ENCODE peak calls at places on chromosomes 3 and 15, in seven cellular contexts. One of them, this sample, is unnamed.

GRCh38 chr3:38177175-38177574 is 11.8 kb downstream of the OXSR1 start:
- DNase-seq in smooth muscle cell of the brain vasculature: no peak
- DNase-seq in posterior vena cava: no peak
- DNase-seq in progenitor cell of endocrine pancreas: no peak
- DNase-seq in kidney glomerular epithelial cell: no peak
- DNase-seq in T-cell: no peak
- DNase-seq in spleen: no peak
- DNase-seq in this sample: no peak

GRCh38 chr3:116777181-116777840 is 67.7 kb downstream of the TUSC7 start:
- DNase-seq in posterior vena cava: no peak
- DNase-seq in smooth muscle cell of the brain vasculature: no peak
- DNase-seq in progenitor cell of endocrine pancreas: no peak
- DNase-seq in T-cell: no peak
- DNase-seq in spleen: no peak
- DNase-seq in kidney glomerular epithelial cell: peak
- DNase-seq in this sample: no peak

GRCh38 chr3:186930639-186931486 is 537 bp downstream of the ST6GAL1 start:
- DNase-seq in smooth muscle cell of the brain vasculature: no peak
- DNase-seq in progenitor cell of endocrine pancreas: peak
- DNase-seq in posterior vena cava: peak
- DNase-seq in kidney glomerular epithelial cell: peak
- DNase-seq in spleen: peak
- DNase-seq in T-cell: peak
- DNase-seq in this sample: peak

GRCh38 chr3:192816274-192816853 is 89.0 kb upstream of the FGF12 start:
- DNase-seq in smooth muscle cell of the brain vasculature: no peak
- DNase-seq in T-cell: no peak
- DNase-seq in kidney glomerular epithelial cell: peak
- DNase-seq in posterior vena cava: no peak
- DNase-seq in spleen: no peak
- DNase-seq in progenitor cell of endocrine pancreas: no peak
- DNase-seq in this sample: no peak

GRCh38 chr3:78204977-78205376 is 1165.1 kb downstream of the ROBO2 start:
- DNase-seq in posterior vena cava: no peak
- DNase-seq in progenitor cell of endocrine pancreas: no peak
- DNase-seq in spleen: no peak
- DNase-seq in kidney glomerular epithelial cell: peak
- DNase-seq in T-cell: no peak
- DNase-seq in smooth muscle cell of the brain vasculature: peak
- DNase-seq in this sample: peak

GRCh38 chr3:37992271-37993066 is 1.9 kb downstream of the VILL start:
- DNase-seq in spleen: peak
- DNase-seq in kidney glomerular epithelial cell: no peak
- DNase-seq in progenitor cell of endocrine pancreas: no peak
- DNase-seq in T-cell: no peak
- DNase-seq in posterior vena cava: no peak
- DNase-seq in smooth muscle cell of the brain vasculature: no peak
- DNase-seq in this sample: no peak

GRCh38 chr15:43293402-43293801 is 26.7 kb upstream of the TGM5 start:
- DNase-seq in posterior vena cava: no peak
- DNase-seq in kidney glomerular epithelial cell: no peak
- DNase-seq in progenitor cell of endocrine pancreas: peak
- DNase-seq in smooth muscle cell of the brain vasculature: no peak
- DNase-seq in T-cell: peak
- DNase-seq in spleen: no peak
- DNase-seq in this sample: no peak

GRCh38 chr3:50515565-50516047 is 12.2 kb upstream of the CACNA2D2 start:
- DNase-seq in progenitor cell of endocrine pancreas: no peak
- DNase-seq in spleen: peak
- DNase-seq in smooth muscle cell of the brain vasculature: no peak
- DNase-seq in T-cell: no peak
- DNase-seq in kidney glomerular epithelial cell: peak
- DNase-seq in posterior vena cava: no peak
- DNase-seq in this sample: no peak

GRCh38 chr3:29486087-29486486 is 205.2 kb downstream of the RBMS3 start:
- DNase-seq in smooth muscle cell of the brain vasculature: no peak
- DNase-seq in posterior vena cava: no peak
- DNase-seq in T-cell: no peak
- DNase-seq in progenitor cell of endocrine pancreas: no peak
- DNase-seq in kidney glomerular epithelial cell: peak
- DNase-seq in spleen: no peak
- DNase-seq in this sample: peak

GRCh38 chr3:39460677-39461076 is 6.8 kb upstream of the MOBP start:
- DNase-seq in spleen: no peak
- DNase-seq in posterior vena cava: no peak
- DNase-seq in progenitor cell of endocrine pancreas: no peak
- DNase-seq in T-cell: no peak
- DNase-seq in kidney glomerular epithelial cell: no peak
- DNase-seq in smooth muscle cell of the brain vasculature: no peak
- DNase-seq in this sample: no peak

GRCh38 chr3:36248374-36248773 is 131.9 kb upstream of the STAC start:
- DNase-seq in posterior vena cava: no peak
- DNase-seq in kidney glomerular epithelial cell: no peak
- DNase-seq in smooth muscle cell of the brain vasculature: no peak
- DNase-seq in progenitor cell of endocrine pancreas: no peak
- DNase-seq in T-cell: no peak
- DNase-seq in spleen: no peak
- DNase-seq in this sample: no peak

GRCh38 chr3:78497692-78498091 is 1270.1 kb downstream of the ROBO1 start:
- DNase-seq in smooth muscle cell of the brain vasculature: no peak
- DNase-seq in spleen: no peak
- DNase-seq in posterior vena cava: no peak
- DNase-seq in progenitor cell of endocrine pancreas: no peak
- DNase-seq in kidney glomerular epithelial cell: peak
- DNase-seq in T-cell: no peak
- DNase-seq in this sample: no peak

GRCh38 chr15:25939122-25939521 is 76.0 kb upstream of the ATP10A start:
- DNase-seq in posterior vena cava: no peak
- DNase-seq in T-cell: no peak
- DNase-seq in kidney glomerular epithelial cell: no peak
- DNase-seq in smooth muscle cell of the brain vasculature: peak
- DNase-seq in spleen: peak
- DNase-seq in progenitor cell of endocrine pancreas: no peak
- DNase-seq in this sample: no peak

GRCh38 chr15:88707766-88708165 is 69.0 kb downstream of the ISG20 start:
- DNase-seq in posterior vena cava: no peak
- DNase-seq in spleen: no peak
- DNase-seq in smooth muscle cell of the brain vasculature: no peak
- DNase-seq in progenitor cell of endocrine pancreas: no peak
- DNase-seq in kidney glomerular epithelial cell: no peak
- DNase-seq in T-cell: no peak
- DNase-seq in this sample: no peak

GRCh38 chr15:64454282-64454681 is 6.1 kb upstream of the ZNF609 start:
- DNase-seq in posterior vena cava: no peak
- DNase-seq in smooth muscle cell of the brain vasculature: no peak
- DNase-seq in progenitor cell of endocrine pancreas: no peak
- DNase-seq in T-cell: no peak
- DNase-seq in spleen: no peak
- DNase-seq in kidney glomerular epithelial cell: no peak
- DNase-seq in this sample: no peak